ENCODE peak calls at places on chromosomes 7 and 10, in six cellular contexts. K is H9, E is mesenchymal stem cell, A is IMR-90, H is H1, V is trophoblast cell. F is an unnamed sample.

GRCh38 chr10:77157248-77158019 is 480.2 kb downstream of the KCNMA1 start:
- DNase-seq in K (no peak), E (no peak), A (no peak), H (no peak), V (no peak), F (no peak)

GRCh38 chr10:103186128-103186527 is 6.9 kb downstream of the NT5C2 start:
- DNase-seq in K (no peak), E (peak; percentile 52), A (no peak), H (no peak), V (no peak), F (no peak)

GRCh38 chr7:149456770-149457421 is 4.0 kb downstream of the ZNF777 start:
- DNase-seq in K (no peak), E (no peak), A (peak; percentile 20), H (peak; percentile 10), V (no peak), F (no peak)

GRCh38 chr10:101441539-101442455 is 87.8 kb downstream of the BTRC start:
- DNase-seq in K (no peak), E (peak; percentile 84), A (peak; percentile 78), H (no peak), V (peak; percentile 39), F (peak; percentile 65)

GRCh38 chr10:52357986-52358385 is 43.9 kb downstream of the DKK1 start:
- DNase-seq in K (no peak), E (peak; percentile 50), A (peak; percentile 9), H (no peak), V (no peak), F (no peak)

GRCh38 chr7:50335795-50336754 is 31.6 kb downstream of the IKZF1 start:
- DNase-seq in K (no peak), E (no peak), A (no peak), H (no peak), V (no peak), F (no peak)

GRCh38 chr10:61847087-61847486 is 54.4 kb upstream of the ARID5B start:
- DNase-seq in K (no peak), E (no peak), A (no peak), H (no peak), V (no peak), F (no peak)

GRCh38 chr7:517848-518629 is 1.6 kb downstream of the PDGFA start:
- DNase-seq in K (no peak), E (peak; percentile 77), A (peak; percentile 58), H (peak; percentile 72), V (no peak), F (peak; percentile 35)

GRCh38 chr7:142440219-142441073 is 182.6 kb upstream of the PRSS58 start:
- DNase-seq in K (no peak), E (peak; percentile 81), A (peak; percentile 85), H (no peak), V (peak; percentile 38), F (no peak)

GRCh38 chr10:74784462-74784861 is 41.9 kb upstream of the KAT6B start:
- DNase-seq in K (no peak), E (no peak), A (no peak), H (no peak), V (no peak), F (no peak)

GRCh38 chr7:101166909-101167644 is 1.7 kb upstream of the VGF start:
- DNase-seq in K (peak; percentile 88), E (no peak), A (peak; percentile 65), H (peak; percentile 73), V (no peak), F (no peak)

GRCh38 chr7:128740996-128741395 is 1.8 kb downstream of the CALU start:
- DNase-seq in K (no peak), E (peak; percentile 32), A (no peak), H (no peak), V (no peak), F (no peak)

GRCh38 chr10:132096223-132096622 is 30.5 kb downstream of the JAKMIP3 start:
- DNase-seq in K (no peak), E (peak; percentile 7), A (peak; percentile 15), H (no peak), V (no peak), F (no peak)

GRCh38 chr10:96991313-96991841 is 159.3 kb downstream of the LCOR start:
- DNase-seq in K (no peak), E (peak; percentile 82), A (peak; percentile 90), H (no peak), V (no peak), F (no peak)

GRCh38 chr10:124619802-124620490 is 124.2 kb downstream of the FAM53B start:
- DNase-seq in K (no peak), E (no peak), A (no peak), H (no peak), V (no peak), F (no peak)

GRCh38 chr10:601356-601963 is 88.0 kb downstream of the DIP2C start:
- DNase-seq in K (no peak), E (no peak), A (no peak), H (no peak), V (no peak), F (no peak)

GRCh38 chr10:67818323-67818722 is 19.7 kb downstream of the DNAJC12 start:
- DNase-seq in K (no peak), E (peak; percentile 20), A (peak; percentile 44), H (no peak), V (no peak), F (no peak)

GRCh38 chr7:3010161-3010560 is 33.5 kb downstream of the CARD11 start:
- DNase-seq in K (no peak), E (no peak), A (no peak), H (no peak), V (no peak), F (no peak)

GRCh38 chr10:112335866-112336265 is 38.0 kb upstream of the ACSL5 start:
- DNase-seq in K (no peak), E (no peak), A (no peak), H (no peak), V (no peak), F (no peak)

GRCh38 chr10:47283101-47283630 is 16.8 kb upstream of the GDF10 start:
- DNase-seq in K (no peak), E (no peak), A (no peak), H (no peak), V (no peak), F (no peak)

GRCh38 chr10:69800109-69800508 is 1.6 kb upstream of the COL13A1 start:
- DNase-seq in K (peak; percentile 76), E (peak; percentile 81), A (peak; percentile 75), H (peak; percentile 74), V (no peak), F (peak; percentile 67)

GRCh38 chr10:30422981-30423654 is 10.9 kb upstream of the MAP3K8 start:
- DNase-seq in K (peak; percentile 74), E (peak; percentile 33), A (peak; percentile 86), H (no peak), V (peak; percentile 97), F (peak; percentile 27)

GRCh38 chr10:29543715-29544114 is 91.1 kb downstream of the SVIL start:
- DNase-seq in K (no peak), E (no peak), A (no peak), H (no peak), V (no peak), F (no peak)

GRCh38 chr7:137670521-137671064 is 176.2 kb downstream of the DGKI start:
- DNase-seq in K (no peak), E (peak; percentile 15), A (peak; percentile 41), H (no peak), V (peak; percentile 28), F (no peak)

GRCh38 chr7:64183126-64183742 is 23.8 kb upstream of the ZNF735 start:
- DNase-seq in K (no peak), E (no peak), A (no peak), H (peak; percentile 52), V (no peak), F (no peak)

GRCh38 chr7:18680576-18680975 is 185.0 kb downstream of the HDAC9 start:
- DNase-seq in K (no peak), E (no peak), A (no peak), H (no peak), V (no peak), F (no peak)
- H4K91ac ChIP-seq in K (no peak overlapping the region), E (no peak overlapping the region), A (no peak overlapping the region), H (no peak overlapping the region), V (no peak overlapping the region), F (no peak overlapping the region)

GRCh38 chr10:98414578-98414931 is 427 bp downstream of the PYROXD2 start:
- DNase-seq in K (no peak), E (no peak), A (no peak), H (no peak), V (peak; percentile 55), F (no peak)
- H2AK5ac ChIP-seq in K (no peak overlapping the region), E (peak overlapping the region; percentile 88), A (peak overlapping the region; percentile 95), H (no peak overlapping the region), V (no peak overlapping the region), F (peak overlapping the region; percentile 2)

GRCh38 chr10:17155821-17156220 is 26.2 kb upstream of the CUBN start:
- DNase-seq in K (no peak), E (no peak), A (no peak), H (no peak), V (no peak), F (no peak)
- H4K91ac ChIP-seq in K (no peak overlapping the region), E (no peak overlapping the region), A (no peak overlapping the region), H (no peak overlapping the region), V (no peak overlapping the region), F (no peak overlapping the region)

DNA sequence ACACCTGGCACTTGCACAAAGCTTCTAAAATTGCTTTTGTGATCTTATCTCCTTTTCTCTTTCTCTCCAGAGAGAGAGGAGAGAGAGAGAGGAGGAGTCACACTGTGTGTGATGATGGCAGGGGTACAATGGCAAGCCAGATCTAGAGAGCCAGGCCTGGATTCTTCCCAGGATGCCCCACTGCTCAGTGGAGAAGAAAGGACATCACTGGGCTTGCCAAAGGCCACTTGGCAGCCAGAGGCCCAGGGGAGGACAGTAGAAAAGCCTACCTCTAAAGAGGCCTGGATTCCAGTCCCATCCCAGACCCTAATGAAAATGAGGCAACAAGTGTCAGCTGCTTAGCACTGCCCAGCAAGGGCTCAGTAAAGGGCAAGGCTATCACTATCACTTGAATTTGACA is 41.8 kb downstream of the XPNPEP1 start:
- DNase-seq in K (no peak), E (no peak), A (no peak), H (no peak), V (no peak), F (no peak)
- H2AK5ac ChIP-seq in K (no peak overlapping the region), E (no peak overlapping the region), A (no peak overlapping the region), H (no peak overlapping the region), V (no peak overlapping the region), F (no peak overlapping the region)

GRCh38 chr7:134069187-134069586 is 58.0 kb upstream of the LRGUK start:
- DNase-seq in K (no peak), E (no peak), A (no peak), H (no peak), V (no peak), F (no peak)

GRCh38 chr7:134067164-134067563 is 60.0 kb upstream of the LRGUK start:
- DNase-seq in K (no peak), E (no peak), A (no peak), H (no peak), V (no peak), F (no peak)

GRCh38 chr7:134068670-134069069 is 58.5 kb upstream of the LRGUK start:
- DNase-seq in K (no peak), E (no peak), A (no peak), H (no peak), V (no peak), F (no peak)

GRCh38 chr7:134062460-134062859 is 64.7 kb upstream of the LRGUK start:
- DNase-seq in K (no peak), E (no peak), A (no peak), H (no peak), V (no peak), F (no peak)

GRCh38 chr7:134065415-134065814 is 61.7 kb upstream of the LRGUK start:
- DNase-seq in K (no peak), E (no peak), A (no peak), H (no peak), V (no peak), F (no peak)
- H4K91ac ChIP-seq in K (no peak overlapping the region), E (no peak overlapping the region), A (no peak overlapping the region), H (no peak overlapping the region), V (no peak overlapping the region), F (no peak overlapping the region)

GRCh38 chr7:5232874-5233273 is 42.8 kb downstream of the WIPI2 start:
- DNase-seq in K (peak; percentile 47), E (no peak), A (no peak), H (no peak), V (no peak), F (no peak)
- H2AK5ac ChIP-seq in K (no peak overlapping the region), E (no peak overlapping the region), A (no peak overlapping the region), H (no peak overlapping the region), V (no peak overlapping the region), F (peak overlapping the region; percentile 68)

F was measured in neuronal stem cell.